ENCODE peak calls at places on chromosomes 7 and 10, in four cellular contexts. A is right cardiac atrium, W is HCT116, D is A549. U is an unnamed sample. For H3K4me1, the result is how much of the 10 kb centered on the place peaks cover.

GRCh38 chr7:128108129-128108528 is 76.9 kb upstream of the LRRC4 start:
- DNase-seq in D (no peak), A (no peak), W (no peak), U (no peak)

GRCh38 chr7:15723840-15724239 is 37.4 kb upstream of the MEOX2 start:
- DNase-seq in W (no peak), D (no peak), A (peak), U (no peak)

GRCh38 chr7:79386688-79387422 is 66.6 kb downstream of the MAGI2 start:
- DNase-seq in W (no peak), D (peak), A (no peak), U (no peak)

GRCh38 chr10:109945473-109946177 is 22.3 kb upstream of the XPNPEP1 start:
- DNase-seq in D (no peak), W (no peak), A (no peak), U (no peak)

GRCh38 chr7:31692451-31692850 is 5.4 kb downstream of the PPP1R17 start:
- DNase-seq in W (no peak), A (no peak), D (no peak), U (no peak)

GRCh38 chr10:108911814-108912541 is 1011.3 kb downstream of the XPNPEP1 start:
- DNase-seq in D (peak), A (peak), W (no peak), U (peak)

GRCh38 chr7:122312789-122313188 is 8.2 kb upstream of the FEZF1 start:
- DNase-seq in A (no peak), D (no peak), W (no peak), U (no peak)

GRCh38 chr10:24762161-24762924 is 38.7 kb upstream of the ARHGAP21 start:
- DNase-seq in D (no peak), A (no peak), W (no peak), U (no peak)

GRCh38 chr10:24834869-24835268 is 111.2 kb upstream of the ARHGAP21 start:
- DNase-seq in A (no peak), D (no peak), W (no peak), U (no peak)

GRCh38 chr7:3673524-3673923 is 372.5 kb downstream of the SDK1 start:
- DNase-seq in D (peak), W (no peak), A (peak), U (no peak)

GRCh38 chr10:70777063-70777875 is 7.9 kb downstream of the TBATA start:
- DNase-seq in W (no peak), D (no peak), A (no peak), U (no peak)

GRCh38 chr10:62049815-62050626 is 148.5 kb downstream of the ARID5B start:
- DNase-seq in W (no peak), D (no peak), A (no peak), U (no peak)

GRCh38 chr7:108522780-108523179 is 3.2 kb downstream of the PNPLA8 start:
- DNase-seq in A (no peak), W (no peak), D (no peak), U (no peak)

GRCh38 chr7:108181073-108181985 is 51.2 kb upstream of the LAMB4 start:
- DNase-seq in A (no peak), D (peak), W (peak), U (no peak)

GRCh38 chr10:63819753-63820347 is 298.6 kb downstream of the REEP3 start:
- DNase-seq in A (peak), W (peak), D (peak), U (peak)

GRCh38 chr10:6195891-6196290 is 6.8 kb upstream of the PFKFB3 start:
- DNase-seq in D (no peak), W (no peak), A (peak), U (no peak)

GRCh38 chr10:109456566-109457361 is 466.5 kb downstream of the XPNPEP1 start:
- DNase-seq in W (no peak), D (no peak), A (peak), U (no peak)

GRCh38 chr10:31728698-31729224 is 199.9 kb downstream of the ARHGAP12 start:
- DNase-seq in W (no peak), A (no peak), D (no peak), U (no peak)

GRCh38 chr7:105256621-105257283 is 132.0 kb downstream of the SRPK2 start:
- DNase-seq in A (no peak), D (no peak), W (no peak), U (peak)

GRCh38 chr10:88471909-88472308 is 111.2 kb downstream of the RNLS start:
- DNase-seq in W (no peak), A (no peak), D (no peak), U (no peak)

GRCh38 chr7:47576909-47577255 is 5.0 kb downstream of the TNS3 start:
- DNase-seq in W (no peak), A (no peak), D (peak), U (no peak)

GRCh38 chr7:143331179-143331825 is 15.4 kb downstream of the CLCN1 start:
- DNase-seq in W (no peak), A (no peak), D (peak), U (no peak)

GRCh38 chr10:63713191-63714144 is 192.3 kb downstream of the REEP3 start:
- DNase-seq in W (no peak), A (peak), D (peak), U (peak)

GRCh38 chr10:64501807-64502206 is 980.6 kb downstream of the REEP3 start:
- DNase-seq in W (no peak), A (no peak), D (no peak), U (no peak)

GRCh38 chr10:106557053-106557452 is 607.5 kb downstream of the SORCS1 start:
- DNase-seq in A (no peak), W (no peak), D (no peak), U (no peak)

GRCh38 chr10:106557951-106558733 is 606.4 kb downstream of the SORCS1 start:
- DNase-seq in D (peak), A (no peak), W (no peak), U (no peak)

GRCh38 chr10:106563384-106563783 is 601.1 kb downstream of the SORCS1 start:
- DNase-seq in D (no peak), A (no peak), W (no peak), U (no peak)

GRCh38 chr10:106559442-106559841 is 605.1 kb downstream of the SORCS1 start:
- DNase-seq in D (no peak), W (no peak), A (no peak), U (no peak)

DNA sequence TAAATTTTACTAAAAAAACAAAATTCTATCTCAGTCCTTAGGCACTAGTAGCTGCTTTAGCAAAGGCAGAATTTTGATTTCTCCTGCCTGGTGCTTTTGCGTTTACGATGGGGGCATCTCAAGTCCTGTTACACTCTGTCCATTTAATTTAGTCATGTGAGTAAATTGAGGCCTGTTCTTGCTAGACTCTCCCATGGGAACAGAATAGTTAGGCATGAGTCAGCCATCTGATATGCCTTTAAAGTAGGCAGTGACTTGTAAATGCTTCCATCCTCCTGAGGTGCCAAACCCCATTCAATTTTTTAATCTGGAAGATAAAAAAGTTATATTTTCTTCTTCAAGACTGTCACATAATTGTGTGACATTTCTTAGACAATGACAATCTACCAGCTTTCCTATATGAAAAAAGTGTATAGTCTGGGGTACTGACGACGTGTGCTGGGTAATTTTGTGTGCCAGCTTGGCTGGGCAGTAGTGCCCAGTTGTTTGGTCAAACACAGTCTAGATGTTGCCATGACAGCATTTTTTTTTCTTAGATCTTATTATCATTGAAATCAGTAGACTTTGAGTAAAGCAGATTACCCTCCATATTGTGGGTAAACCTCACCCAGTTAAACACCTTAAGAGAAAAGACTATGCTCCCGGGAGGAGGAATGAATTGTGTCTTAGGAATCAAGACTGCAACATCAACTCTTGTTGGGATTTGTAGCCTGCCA is 603.4 kb downstream of the SORCS1 start:
- DNase-seq in W (no peak), D (no peak), A (no peak), U (no peak)
- H3K4me1 ChIP-seq in W (under half), D (under half), A (under half), U (under half)

GRCh38 chr10:26730548-26730947 is 33.0 kb downstream of the PDSS1 start:
- DNase-seq in W (no peak), A (no peak), D (no peak), U (no peak)
- H3K4me1 ChIP-seq in W (under half), A (under half), D (under half), U (under half)

GRCh38 chr10:17092986-17093803 is 36.4 kb downstream of the CUBN start:
- DNase-seq in W (no peak), A (no peak), D (no peak), U (no peak)
- H3K4me1 ChIP-seq in W (under half), A (under half), D (under half), U (under half)

GRCh38 chr10:37535459-37536246 is 321.8 kb downstream of the ZNF248 start:
- DNase-seq in W (no peak), D (peak), A (no peak), U (peak)

DNA sequence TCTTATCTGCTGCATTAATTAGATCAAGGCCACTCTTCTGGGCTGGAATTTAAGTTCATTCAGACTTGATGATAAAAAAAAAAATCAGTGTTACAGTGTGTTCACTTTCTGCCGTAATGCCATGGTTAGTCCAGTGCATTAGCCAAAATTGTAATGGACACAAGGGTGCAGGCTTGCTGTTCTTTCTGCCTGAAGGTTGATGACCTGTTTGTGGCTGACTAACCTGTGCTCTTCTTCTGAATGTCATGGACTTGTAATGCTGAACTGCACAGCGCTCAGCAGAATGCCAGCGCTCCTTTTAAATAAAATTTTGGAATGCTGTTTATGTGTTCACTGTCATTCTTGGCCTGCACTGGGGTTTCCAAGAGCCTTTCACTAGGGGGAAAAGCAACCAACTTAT is 323.2 kb downstream of the ZNF248 start:
- DNase-seq in D (no peak), W (no peak), A (no peak), U (no peak)
- H3K4me1 ChIP-seq in D (under half), W (under half), A (under half), U (under half)

GRCh38 chr10:78960316-78960800 is 108.4 kb upstream of the ZMIZ1 start:
- DNase-seq in W (no peak), D (no peak), A (peak), U (no peak)
- H3K4me1 ChIP-seq in W (under half), D (under half), A (under half), U (under half)

DNA sequence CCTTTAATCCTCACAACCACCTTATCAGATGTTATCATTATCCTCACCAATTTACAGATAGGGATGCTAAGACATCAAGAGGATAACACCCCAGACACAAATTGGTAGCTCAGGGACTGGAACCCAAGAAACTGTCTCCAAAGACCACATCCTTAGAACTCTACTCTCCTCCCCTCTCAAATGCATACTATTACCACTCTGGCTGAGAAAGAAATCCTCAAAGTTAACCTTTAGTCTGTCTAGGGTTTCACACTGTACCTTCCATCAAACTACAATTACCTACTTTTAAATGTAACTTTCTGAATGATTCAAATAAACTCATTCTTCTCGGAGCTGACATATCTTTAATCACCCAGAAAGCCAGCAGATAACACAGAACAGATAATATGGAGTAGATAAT is 6.6 kb downstream of the EZH2 start:
- DNase-seq in A (no peak), D (no peak), W (no peak), U (no peak)
- H3K4me1 ChIP-seq in A (under half), D (under half), W (under half), U (under half)

DNA sequence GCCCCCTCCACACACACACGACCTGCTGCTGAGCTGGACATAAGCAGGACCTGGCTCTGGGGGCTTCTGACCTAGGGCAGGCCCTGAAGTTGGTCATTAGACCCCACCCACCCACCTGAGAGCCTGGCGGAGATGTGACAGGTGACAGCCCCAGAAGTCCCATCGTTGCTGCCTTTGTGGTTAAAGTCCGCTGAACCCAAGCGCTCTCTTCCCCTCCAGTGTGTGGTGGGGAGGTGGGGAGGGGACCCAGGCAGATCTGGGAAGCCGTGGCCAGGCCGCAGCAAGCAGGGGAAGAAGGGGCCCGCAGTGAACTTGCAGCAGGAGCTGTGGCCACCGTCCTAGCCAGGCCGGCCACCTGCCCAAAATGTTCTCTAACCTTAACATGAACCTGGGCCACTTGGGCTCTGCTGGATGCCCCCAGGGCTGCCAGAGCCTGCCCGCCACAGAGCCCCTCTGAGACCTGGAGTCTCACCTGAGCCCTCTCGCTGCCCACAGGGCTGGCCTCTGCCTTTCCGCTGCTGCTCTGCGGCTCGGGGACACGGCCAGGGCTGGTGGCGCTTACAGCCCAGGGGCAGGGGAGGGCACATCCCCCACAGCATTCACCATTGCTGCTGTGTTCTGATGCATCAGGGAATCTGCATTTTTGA is 65.1 kb downstream of the LHPP start:
- DNase-seq in A (no peak), D (no peak), W (no peak), U (no peak)
- H3K4me1 ChIP-seq in A (under half), D (under half), W (under half), U (under half)

GRCh38 chr10:72037811-72038210 is 50.5 kb downstream of the SPOCK2 start:
- DNase-seq in W (no peak), A (no peak), D (no peak), U (no peak)

GRCh38 chr10:72034040-72034499 is 54.3 kb downstream of the SPOCK2 start:
- DNase-seq in A (no peak), D (no peak), W (no peak), U (no peak)

GRCh38 chr10:72037266-72037665 is 51.1 kb downstream of the SPOCK2 start:
- DNase-seq in W (no peak), A (peak), D (no peak), U (no peak)

GRCh38 chr10:72034761-72035160 is 53.6 kb downstream of the SPOCK2 start:
- DNase-seq in A (no peak), W (no peak), D (no peak), U (no peak)

GRCh38 chr10:72035488-72035887 is 52.9 kb downstream of the SPOCK2 start:
- DNase-seq in W (no peak), A (no peak), D (no peak), U (no peak)
- H3K4me1 ChIP-seq in W (under half), A (under half), D (under half), U (under half)

GRCh38 chr7:137986252-137987010 is 15.5 kb downstream of the CREB3L2 start:
- DNase-seq in W (no peak), D (no peak), A (no peak), U (no peak)

GRCh38 chr7:137985253-137985896 is 16.5 kb downstream of the CREB3L2 start:
- DNase-seq in W (no peak), A (no peak), D (no peak), U (no peak)

GRCh38 chr7:137984181-137985041 is 17.5 kb downstream of the CREB3L2 start:
- DNase-seq in A (no peak), W (no peak), D (no peak), U (no peak)

GRCh38 chr7:137987011-137987334 is 14.9 kb downstream of the CREB3L2 start:
- DNase-seq in W (no peak), A (no peak), D (no peak), U (no peak)

GRCh38 chr7:137985897-137986251 is 16.0 kb downstream of the CREB3L2 start:
- DNase-seq in A (no peak), D (no peak), W (no peak), U (no peak)
- H3K4me1 ChIP-seq in A (under half), D (under half), W (under half), U (under half)